ENCODE peak calls at places on chromosomes 6 and 20, in four cellular contexts. O is activated effector memory CD4-positive, alpha-beta T cell treated with Interleukin-2 at 50 U/mL for 16 hours; V is activated CD8-positive, alpha-beta memory T cell treated with anti-CD3 and anti-CD28 coated beads, Interleukin-2, amount 10 ng/mL, durations not matched to agents 7 days and 5 days; Z is endothelial cell. U is an unnamed sample.

GRCh38 chr20:3760980-3761379 is 6.6 kb downstream of the ADISSP start:
- DNase-seq in O (no peak), V (no peak), Z (no peak), U (no peak)

GRCh38 chr6:22062807-22063408 is 233.9 kb downstream of the PRL start:
- DNase-seq in O (no peak), V (peak), Z (no peak), U (no peak)

GRCh38 chr6:2632368-2632767 is 118.4 kb downstream of the MYLK4 start:
- DNase-seq in O (no peak), V (no peak), Z (no peak), U (peak)

GRCh38 chr20:11267131-11267761 is 593.4 kb upstream of the JAG1 start:
- DNase-seq in O (no peak), V (no peak), Z (no peak), U (no peak)

GRCh38 chr6:100440935-100441334 is 23.8 kb downstream of the SIM1 start:
- DNase-seq in O (no peak), V (no peak), Z (no peak), U (peak)

GRCh38 chr6:15443119-15443518 is 197.2 kb downstream of the JARID2 start:
- DNase-seq in O (no peak), V (no peak), Z (no peak), U (no peak)

GRCh38 chr20:9551808-9552550 is 37.6 kb downstream of the LAMP5 start:
- DNase-seq in O (no peak), V (no peak), Z (no peak), U (no peak)

GRCh38 chr6:158536084-158536890 is 23.6 kb upstream of the TMEM181 start:
- DNase-seq in O (peak), V (peak), Z (peak), U (no peak)

GRCh38 chr6:15327271-15327670 is 81.4 kb downstream of the JARID2 start:
- DNase-seq in O (no peak), V (peak), Z (no peak), U (no peak)